ENCODE peak calls at places on chromosome 7, in five cellular contexts. S is cardiac muscle cell, U is transverse colon, Z is NB4, W is NT2/D1. C is an unnamed sample.

GRCh38 chr7:140506788-140507464 is 27.6 kb upstream of the MKRN1 start:
- DNase-seq in Z (no peak), S (peak), W (peak), U (peak), C (peak)

GRCh38 chr7:105439174-105439893 is 50.6 kb upstream of the SRPK2 start:
- DNase-seq in Z (peak), W (no peak), U (peak), S (no peak), C (peak)

GRCh38 chr7:134891262-134892001 is 94.9 kb upstream of the AGBL3 start:
- DNase-seq in U (peak), W (peak), S (peak), Z (no peak), C (peak)

GRCh38 chr7:139895141-139895829 is 66.2 kb downstream of the TBXAS1 start:
- DNase-seq in S (no peak), U (no peak), W (no peak), Z (no peak), C (no peak)

GRCh38 chr7:40156988-40157387 is 22.2 kb downstream of the SUGCT start:
- DNase-seq in Z (no peak), W (no peak), U (peak), S (no peak), C (no peak)

GRCh38 chr7:77199008-77199966 is at the start of gene FGL2:
- DNase-seq in Z (peak), S (peak), U (peak), W (no peak), C (no peak)

GRCh38 chr7:66315192-66315591 is 110.1 kb downstream of the TPST1 start:
- DNase-seq in Z (peak), W (no peak), S (no peak), U (no peak), C (no peak)

GRCh38 chr7:134724606-134725005 is 54.8 kb upstream of the CALD1 start:
- DNase-seq in Z (peak), S (no peak), U (no peak), W (peak), C (peak)

GRCh38 chr7:74234549-74234948 is 19.6 kb downstream of the RFC2 start:
- DNase-seq in W (no peak), Z (peak), S (no peak), U (no peak), C (no peak)

GRCh38 chr7:106793015-106793651 is 71.9 kb upstream of the PIK3CG start:
- DNase-seq in Z (peak), W (peak), U (no peak), S (peak), C (peak)

GRCh38 chr7:159155410-159155809 is 10.7 kb upstream of the VIPR2 start:
- DNase-seq in U (no peak), Z (no peak), W (no peak), S (no peak), C (no peak)

GRCh38 chr7:134088199-134088598 is 38.9 kb upstream of the LRGUK start:
- DNase-seq in S (no peak), U (no peak), Z (no peak), W (no peak), C (no peak)

GRCh38 chr7:48177271-48177670 is 6.0 kb downstream of the ABCA13 start:
- DNase-seq in W (no peak), Z (no peak), U (no peak), S (no peak), C (no peak)

GRCh38 chr7:158649279-158649678 is 55.3 kb downstream of the NCAPG2 start:
- DNase-seq in S (no peak), W (no peak), U (no peak), Z (no peak), C (no peak)

GRCh38 chr7:126483972-126484371 is 768.8 kb downstream of the GRM8 start:
- DNase-seq in W (no peak), Z (no peak), S (no peak), U (no peak), C (peak)

GRCh38 chr7:112580717-112581435 is 100.1 kb downstream of the LSMEM1 start:
- DNase-seq in S (no peak), Z (no peak), U (no peak), W (no peak), C (no peak)

GRCh38 chr7:30933124-30933893 is 21.7 kb downstream of the AQP1 start:
- DNase-seq in Z (no peak), U (no peak), W (peak), S (no peak), C (peak)

GRCh38 chr7:124188576-124188975 is 155.7 kb upstream of the TMEM229A start:
- DNase-seq in U (no peak), Z (no peak), S (peak), W (no peak), C (no peak)

GRCh38 chr7:121797283-121798037 is 75.5 kb upstream of the PTPRZ1 start:
- DNase-seq in Z (no peak), S (no peak), W (no peak), U (no peak), C (no peak)

GRCh38 chr7:78510580-78511188 is 712.1 kb downstream of the PHTF2 start:
- DNase-seq in W (peak), Z (peak), U (peak), S (peak), C (peak)

GRCh38 chr7:29763266-29763665 is 43.0 kb upstream of the WIPF3 start:
- DNase-seq in S (no peak), Z (no peak), W (no peak), U (no peak), C (no peak)

GRCh38 chr7:7817748-7818147 is 99.3 kb upstream of the RPA3 start:
- DNase-seq in S (no peak), W (no peak), Z (no peak), U (no peak), C (no peak)

GRCh38 chr7:150955519-150956394 is 22.4 kb downstream of the KCNH2 start:
- DNase-seq in W (no peak), Z (peak), U (peak), S (peak), C (peak)

GRCh38 chr7:106110885-106111670 is 1.0 kb downstream of the SYPL1 start:
- DNase-seq in S (peak), Z (peak), U (no peak), W (no peak), C (no peak)

GRCh38 chr7:111292026-111292430 is 201.1 kb downstream of the LRRN3 start:
- DNase-seq in U (no peak), W (no peak), S (no peak), Z (no peak), C (no peak)

GRCh38 chr7:97512441-97513207 is 219.3 kb upstream of the TAC1 start:
- DNase-seq in Z (no peak), U (no peak), W (no peak), S (no peak), C (no peak)

GRCh38 chr7:86926732-86927131 is 132.7 kb downstream of the ELAPOR2 start:
- DNase-seq in U (no peak), S (peak), W (peak), Z (peak), C (peak)

GRCh38 chr7:93249749-93250148 is 17.6 kb downstream of the VPS50 start:
- DNase-seq in U (no peak), S (peak), Z (no peak), W (no peak), C (no peak)

GRCh38 chr7:23472974-23473847 is 2.9 kb upstream of the IGF2BP3 start:
- DNase-seq in Z (peak), W (no peak), S (no peak), U (no peak), C (peak)

GRCh38 chr7:1301054-1301811 is 68.6 kb downstream of the UNCX start:
- DNase-seq in S (no peak), U (no peak), Z (no peak), W (no peak), C (no peak)

GRCh38 chr7:154879629-154880028 is 123.3 kb downstream of the PAXIP1 start:
- DNase-seq in W (no peak), U (peak), S (no peak), Z (no peak), C (no peak)

GRCh38 chr7:464712-465461 is 54.8 kb downstream of the PDGFA start:
- DNase-seq in S (no peak), U (no peak), Z (no peak), W (no peak), C (no peak)

GRCh38 chr7:4612939-4613841 is 68.9 kb upstream of the FOXK1 start:
- DNase-seq in W (no peak), Z (peak), S (no peak), U (peak), C (no peak)

GRCh38 chr7:4612237-4612636 is 69.9 kb upstream of the FOXK1 start:
- DNase-seq in W (no peak), S (no peak), Z (no peak), U (no peak), C (no peak)

GRCh38 chr7:4616116-4616515 is 66.0 kb upstream of the FOXK1 start:
- DNase-seq in W (no peak), S (no peak), Z (no peak), U (no peak), C (no peak)

GRCh38 chr7:4610768-4611467 is 71.2 kb upstream of the FOXK1 start:
- DNase-seq in Z (peak), S (peak), U (peak), W (no peak), C (peak)

DNA sequence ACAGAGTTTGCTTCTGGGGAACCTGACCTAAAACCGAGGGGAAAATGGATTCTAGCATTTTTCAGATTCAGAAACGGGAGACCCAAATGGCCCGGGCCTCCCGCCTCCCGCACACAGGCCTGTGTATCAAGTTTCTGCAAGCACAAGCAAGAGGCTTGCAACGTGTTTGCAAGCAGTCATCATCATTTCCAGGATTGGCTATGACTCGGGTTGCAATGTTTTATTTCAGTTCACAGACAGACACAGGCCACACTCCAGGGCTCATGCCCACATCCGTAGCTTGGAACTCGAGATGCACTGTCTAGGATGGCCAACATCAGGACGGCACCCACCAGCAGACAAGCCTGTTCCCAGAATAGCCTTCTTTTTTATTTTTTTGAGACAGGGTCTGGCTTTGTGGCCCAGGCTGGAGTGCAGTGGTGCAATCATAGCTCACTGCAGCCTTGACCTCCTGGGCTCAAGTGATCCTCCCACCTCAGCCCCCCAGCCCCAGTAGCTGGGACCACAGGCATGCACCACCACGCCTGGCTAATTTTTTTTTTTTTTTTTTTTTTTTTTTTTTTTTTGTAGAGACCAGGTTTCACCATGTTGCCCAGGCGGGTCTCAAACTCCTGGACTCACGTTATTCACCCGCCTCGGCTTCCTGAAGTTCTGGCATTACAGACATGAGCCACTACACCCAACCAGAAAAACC is 68.1 kb upstream of the FOXK1 start:
- DNase-seq in S (no peak), W (no peak), Z (no peak), U (no peak), C (no peak)
- H3K4me3 ChIP-seq in S (no peak), W (peak), Z (no peak), U (no peak), C (no peak)

DNA sequence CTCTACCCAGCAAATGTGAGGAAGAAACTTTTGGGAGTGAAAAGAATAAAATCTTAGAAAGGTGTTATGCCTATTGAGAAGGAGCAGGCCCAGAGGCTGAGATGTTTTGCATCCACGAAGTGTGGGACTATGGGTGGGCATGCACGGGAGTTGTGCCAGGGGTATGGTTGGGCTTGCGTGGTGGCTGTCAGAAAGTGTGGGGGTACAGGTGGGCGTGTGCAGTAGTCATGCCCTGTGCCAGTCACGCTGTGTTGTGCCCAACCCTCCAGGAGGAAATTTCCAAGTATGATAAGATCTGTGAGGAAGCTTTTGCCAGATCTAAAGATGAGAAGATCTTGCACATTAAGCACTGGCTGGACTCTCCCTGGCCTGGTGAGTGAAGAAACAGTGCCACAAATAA is 52.9 kb upstream of the ZMIZ2 start:
- DNase-seq in Z (no peak), U (no peak), S (no peak), W (no peak), C (no peak)
- H3K4me3 ChIP-seq in Z (no peak), U (no peak), S (no peak), W (no peak), C (no peak)

GRCh38 chr7:2710256-2710655 is 22.3 kb downstream of the AMZ1 start:
- DNase-seq in S (no peak), U (peak), W (no peak), Z (no peak), C (no peak)
- H3K4me3 ChIP-seq in S (no peak), U (peak), W (no peak), Z (no peak), C (no peak)

DNA sequence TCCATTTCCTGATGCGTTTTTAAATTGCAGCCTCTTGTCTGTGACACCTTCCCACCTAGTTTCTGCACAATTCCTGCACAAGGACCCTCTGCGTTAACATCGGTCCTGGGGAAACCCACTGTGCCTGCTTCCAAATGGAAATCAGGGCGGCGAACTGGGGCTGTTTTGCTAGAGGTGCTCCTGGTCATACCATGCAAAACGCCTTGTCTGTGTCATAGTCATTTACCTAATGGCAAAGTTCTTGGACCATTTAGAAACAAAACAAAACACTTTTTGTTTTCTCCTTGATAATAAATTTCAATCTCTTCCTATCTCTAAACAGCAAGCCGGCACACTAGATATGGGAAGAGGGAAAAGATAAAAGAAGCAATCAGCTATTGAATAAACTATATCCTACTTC is 206.9 kb upstream of the KLF14 start:
- DNase-seq in Z (no peak), U (no peak), W (no peak), S (no peak), C (peak)
- H3K4me3 ChIP-seq in Z (peak), U (peak), W (no peak), S (no peak), C (peak)

GRCh38 chr7:17319164-17320101 is 21.0 kb downstream of the AHR start:
- DNase-seq in Z (no peak), U (no peak), W (no peak), S (no peak), C (no peak)
- H3K4me3 ChIP-seq in Z (no peak), U (no peak), W (no peak), S (no peak), C (no peak)

DNA sequence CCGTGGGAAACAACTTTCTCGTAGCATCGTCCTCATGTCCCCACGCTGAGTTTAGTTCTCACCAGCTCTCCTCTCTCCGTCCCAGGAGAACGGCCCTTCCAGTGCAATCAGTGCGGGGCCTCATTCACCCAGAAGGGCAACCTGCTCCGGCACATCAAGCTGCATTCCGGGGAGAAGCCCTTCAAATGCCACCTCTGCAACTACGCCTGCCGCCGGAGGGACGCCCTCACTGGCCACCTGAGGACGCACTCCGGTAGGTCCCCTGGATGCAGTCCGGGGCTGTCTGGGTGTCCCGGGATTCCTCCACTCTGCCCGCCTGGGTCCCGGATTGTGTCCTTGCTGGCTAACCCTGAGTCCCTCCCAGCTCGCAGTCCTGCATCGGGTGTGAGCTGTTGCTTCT is 67.7 kb downstream of the FIGNL1 start:
- DNase-seq in U (no peak), Z (no peak), S (no peak), W (no peak), C (no peak)
- H3K4me3 ChIP-seq in U (no peak), Z (no peak), S (no peak), W (no peak), C (no peak)

DNA sequence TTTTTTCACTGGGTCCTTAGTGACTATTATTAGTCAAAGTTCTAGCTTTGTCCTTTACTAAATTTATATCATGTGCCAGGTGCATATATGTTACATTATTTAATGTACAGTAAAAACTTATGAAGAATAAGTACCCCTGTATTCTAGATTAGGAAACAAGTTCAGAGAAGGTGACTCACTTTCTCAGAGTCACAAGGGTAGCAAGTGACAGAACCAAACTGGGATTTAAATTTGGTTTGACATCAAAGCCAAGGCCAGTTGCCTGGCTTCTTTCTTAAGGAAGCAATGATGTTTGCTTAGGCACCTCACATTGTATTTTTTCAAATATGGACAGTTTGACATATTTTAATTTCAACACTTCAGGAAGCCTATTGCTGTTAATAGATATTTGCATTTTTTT is 2.5 kb downstream of the LSM8 start:
- DNase-seq in U (no peak), W (no peak), S (no peak), Z (peak), C (no peak)
- H3K4me3 ChIP-seq in U (no peak), W (no peak), S (peak), Z (peak), C (no peak)

DNA sequence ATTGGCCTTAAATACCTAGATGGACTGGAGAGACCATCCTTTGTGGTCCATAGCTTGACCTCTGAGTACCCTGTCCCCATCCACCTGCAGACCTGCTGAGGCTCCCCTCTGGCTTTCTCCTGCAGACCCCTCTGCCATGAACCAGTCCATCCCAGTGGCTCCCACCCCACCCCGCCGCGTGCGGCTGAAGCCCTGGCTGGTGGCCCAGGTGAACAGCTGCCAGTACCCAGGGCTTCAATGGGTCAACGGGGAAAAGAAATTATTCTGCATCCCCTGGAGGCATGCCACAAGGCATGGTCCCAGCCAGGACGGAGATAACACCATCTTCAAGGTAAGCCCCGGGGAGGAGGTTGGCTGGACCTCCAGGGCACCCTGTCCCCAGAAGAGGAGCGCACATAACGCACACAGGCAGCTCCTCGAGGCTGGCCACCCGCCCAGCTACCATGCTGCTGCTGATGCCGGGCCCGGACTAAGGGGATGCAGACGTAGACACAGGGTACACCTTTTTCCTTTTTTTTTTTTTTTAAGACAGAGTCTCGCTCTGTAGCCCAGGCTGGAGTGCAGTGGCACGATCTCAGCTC is 4.3 kb downstream of the IRF5 start:
- DNase-seq in Z (no peak), U (no peak), S (no peak), W (no peak), C (no peak)
- H3K4me3 ChIP-seq in Z (no peak), U (no peak), S (no peak), W (no peak), C (no peak)

C was measured in BE2C.